ENCODE peak calls at places on chromosomes 11 and 22, in nine cellular contexts. Q is ELR; S is CD4-positive, alpha-beta T cell; X is uterus; O is stimulated activated CD4-positive, alpha-beta T cell treated with anti-CD3 and anti-CD28 coated beads, Interleukin-1b, Interleukin-23, amount 100 ng/mL, for 48 hours; U is esophagus squamous epithelium; D is NCI-H510A treated with DMSO at 0.1 percent for 48 hours; F is stimulated activated naive CD8-positive, alpha-beta T cell treated with anti-CD3 and anti-CD28 coated beads, Interleukin-15, amount 100 ng/mL, for 72 hours; E is activated CD8-positive, alpha-beta T cell treated with anti-CD3 and anti-CD28 coated beads for 36 hours. H is an unnamed sample.
A peak's percentile ranks its signal among the peaks of the same experiment; 100 is the strongest.

GRCh38 chr11:109972181-109972715 is 120.9 kb upstream of the ZC3H12C start:
- DNase-seq in E (no peak), Q (no peak), U (no peak), S (no peak), D (no peak), X (no peak), F (no peak), O (no peak), H (no peak)

GRCh38 chr11:47850337-47850736 is 2.2 kb upstream of the NUP160 start:
- DNase-seq in O (no peak), S (no peak), Q (no peak), E (no peak), D (no peak), F (no peak), X (no peak), U (no peak), H (no peak)

GRCh38 chr22:38218661-38219331 is 17.0 kb downstream of the MAFF start:
- DNase-seq in S (peak; percentile 39), O (peak; percentile 48), U (no peak), X (peak; percentile 85), D (no peak), F (no peak), E (peak; percentile 35), Q (peak; percentile 97), H (no peak)

GRCh38 chr11:59221438-59221837 is 8.7 kb upstream of the MPEG1 start:
- DNase-seq in Q (peak; percentile 80), F (no peak), O (no peak), D (no peak), X (no peak), U (no peak), S (no peak), E (no peak), H (no peak)

GRCh38 chr22:46674367-46674781 is 54.2 kb downstream of the GRAMD4 start:
- DNase-seq in Q (no peak), S (peak; percentile 90), X (peak; percentile 66), D (no peak), U (peak; percentile 23), F (peak; percentile 92), O (peak; percentile 97), E (peak; percentile 100), H (no peak)

GRCh38 chr11:130786586-130786985 is 129.7 kb downstream of the SNX19 start:
- DNase-seq in F (no peak), O (no peak), U (no peak), D (no peak), Q (no peak), S (no peak), E (no peak), X (no peak), H (no peak)

GRCh38 chr11:69467646-69468045 is 13.8 kb upstream of the LINC01488 start:
- DNase-seq in U (no peak), S (no peak), F (no peak), D (no peak), Q (no peak), E (no peak), X (no peak), O (no peak), H (no peak)

GRCh38 chr11:65117206-65118096 is at the start of gene ZNHIT2:
- DNase-seq in E (peak; percentile 100), Q (peak; percentile 99), X (peak; percentile 100), O (peak; percentile 100), S (peak; percentile 100), D (peak; percentile 99), F (peak; percentile 100), U (peak; percentile 87), H (peak; percentile 93)

GRCh38 chr22:23823331-23823791 is 15.4 kb downstream of the DERL3 start:
- DNase-seq in O (no peak), S (no peak), E (no peak), U (no peak), D (no peak), X (no peak), F (no peak), Q (no peak), H (no peak)

GRCh38 chr22:38706101-38706884 is 549 bp downstream of the GTPBP1 start:
- DNase-seq in D (no peak), S (peak; percentile 13), X (peak; percentile 41), O (peak; percentile 32), F (peak; percentile 50), E (peak; percentile 49), U (peak; percentile 16), Q (peak; percentile 56), H (no peak)

GRCh38 chr11:8865304-8865703 is 45.7 kb upstream of the AKIP1 start:
- DNase-seq in S (no peak), U (no peak), X (no peak), E (no peak), D (no peak), F (no peak), O (no peak), Q (no peak), H (no peak)

GRCh38 chr11:6328321-6328720 is 8.0 kb upstream of the CAVIN3 start:
- DNase-seq in F (no peak), E (no peak), O (no peak), X (no peak), D (no peak), Q (no peak), S (no peak), U (no peak), H (no peak)

GRCh38 chr22:19117111-19117512 is 5.1 kb downstream of the DGCR2 start:
- DNase-seq in F (no peak), Q (no peak), E (no peak), S (no peak), U (no peak), D (no peak), X (no peak), O (no peak), H (peak; percentile 46)

GRCh38 chr11:2700415-2701211 is 819 bp upstream of the KCNQ1OT1 start:
- DNase-seq in U (no peak), S (no peak), F (peak; percentile 30), O (peak; percentile 23), E (peak; percentile 54), D (no peak), X (peak; percentile 63), Q (peak; percentile 53), H (no peak)

GRCh38 chr22:23769321-23769965 is 1.7 kb upstream of the CHCHD10 start:
- DNase-seq in Q (no peak), X (no peak), D (peak; percentile 12), O (no peak), E (no peak), U (no peak), S (no peak), F (no peak), H (peak; percentile 25)

GRCh38 chr11:75719639-75720239 is 2.1 kb downstream of the MOGAT2 start:
- DNase-seq in S (no peak), O (no peak), Q (no peak), X (no peak), D (no peak), U (no peak), F (no peak), E (no peak), H (no peak)

GRCh38 chr22:35549338-35549737 is 8.7 kb downstream of the RASD2 start:
- DNase-seq in F (no peak), S (no peak), D (no peak), U (no peak), X (no peak), E (no peak), Q (no peak), O (no peak), H (no peak)

GRCh38 chr22:39956932-39957664 is 3.1 kb upstream of the TMA7B start:
- DNase-seq in F (no peak), O (no peak), Q (no peak), X (no peak), D (peak; percentile 72), E (no peak), S (no peak), U (no peak), H (peak; percentile 43)

GRCh38 chr11:40291304-40292100 is 1168.0 kb downstream of the LRRC4C start:
- DNase-seq in U (no peak), O (no peak), Q (no peak), S (no peak), X (no peak), E (no peak), F (no peak), D (no peak), H (no peak)

GRCh38 chr11:117972589-117973445 is 13.4 kb upstream of the IL10RA start:
- DNase-seq in S (no peak), X (no peak), F (no peak), D (peak; percentile 75), E (no peak), Q (no peak), O (no peak), U (no peak), H (no peak)

GRCh38 chr22:44133901-44134511 is 46.7 kb upstream of the PARVG start:
- DNase-seq in Q (no peak), O (no peak), U (no peak), E (no peak), F (no peak), S (no peak), D (no peak), X (no peak), H (no peak)

GRCh38 chr11:117829369-117829725 is 4.8 kb upstream of the FXYD2 start:
- DNase-seq in E (no peak), D (no peak), Q (no peak), O (no peak), U (no peak), X (no peak), F (no peak), S (no peak), H (no peak)

GRCh38 chr11:65559951-65560537 is 1.9 kb upstream of the LTBP3 start:
- DNase-seq in O (no peak), Q (peak; percentile 93), S (no peak), U (no peak), F (no peak), E (no peak), X (peak; percentile 56), D (peak; percentile 77), H (peak; percentile 45)

GRCh38 chr11:46697303-46697702 is 3.1 kb downstream of the ARHGAP1 start:
- DNase-seq in X (no peak), S (no peak), E (no peak), Q (no peak), U (no peak), D (no peak), F (no peak), O (no peak), H (no peak)

GRCh38 chr11:97683733-97684132 is 1293.9 kb downstream of the JRKL start:
- DNase-seq in U (no peak), Q (peak; percentile 48), O (no peak), D (no peak), E (no peak), S (no peak), X (no peak), F (no peak), H (no peak)

GRCh38 chr11:91421586-91421985 is 803.0 kb upstream of the FAT3 start:
- DNase-seq in O (no peak), Q (no peak), U (no peak), X (no peak), D (peak; percentile 61), S (no peak), F (no peak), E (no peak), H (no peak)

GRCh38 chr11:75982309-75982708 is 167.3 kb downstream of the UVRAG start:
- DNase-seq in U (no peak), O (no peak), D (peak; percentile 43), E (no peak), F (no peak), X (no peak), Q (no peak), S (no peak), H (no peak)

GRCh38 chr11:96472085-96472484 is 82.3 kb downstream of the JRKL start:
- DNase-seq in U (no peak), O (no peak), F (no peak), D (no peak), X (no peak), E (peak; percentile 44), S (no peak), Q (no peak), H (no peak)

GRCh38 chr11:103601230-103601846 is 435.1 kb upstream of the DDI1 start:
- DNase-seq in O (peak; percentile 29), X (no peak), S (no peak), U (no peak), E (peak; percentile 45), F (peak; percentile 33), D (peak; percentile 58), Q (peak; percentile 80), H (peak; percentile 15)

GRCh38 chr22:20509344-20510047 is 2.1 kb downstream of the MED15 start:
- DNase-seq in F (peak; percentile 44), Q (peak; percentile 96), U (no peak), O (peak; percentile 53), D (no peak), E (peak; percentile 71), S (peak; percentile 42), X (peak; percentile 86), H (no peak)

GRCh38 chr22:44585559-44586121 is 87.6 kb upstream of the RTL6 start:
- DNase-seq in F (no peak), U (no peak), Q (no peak), S (no peak), E (no peak), X (peak; percentile 11), O (no peak), D (no peak), H (no peak)